ENCODE peak calls at places on chromosomes 16 and 17, in four cellular contexts. One of them, this sample, is unnamed.

GRCh38 chr17:68457168-68457538 is at the start of gene WIPI1:
- DNase-seq in WTC11: no peak
- DNase-seq in A549: peak
- DNase-seq in HepG2: peak
- DNase-seq in this sample: no peak

GRCh38 chr16:13480801-13481200 is 439.2 kb upstream of the ERCC4 start:
- DNase-seq in HepG2: no peak
- DNase-seq in WTC11: no peak
- DNase-seq in A549: no peak
- DNase-seq in this sample: no peak

GRCh38 chr16:85150331-85150940 is 38.2 kb upstream of the CIBAR2 start:
- DNase-seq in WTC11: no peak
- DNase-seq in HepG2: no peak
- DNase-seq in A549: no peak
- DNase-seq in this sample: no peak

GRCh38 chr16:57134982-57135381 is 42.6 kb downstream of the CPNE2 start:
- DNase-seq in WTC11: no peak
- DNase-seq in A549: no peak
- DNase-seq in HepG2: no peak
- DNase-seq in this sample: no peak

GRCh38 chr17:60519795-60520194 is 6.2 kb downstream of the APPBP2 start:
- DNase-seq in WTC11: no peak
- DNase-seq in HepG2: no peak
- DNase-seq in A549: no peak
- DNase-seq in this sample: no peak

GRCh38 chr17:66625321-66625767 is 209.6 kb upstream of the CACNG5 start:
- DNase-seq in A549: peak
- DNase-seq in HepG2: peak
- DNase-seq in WTC11: no peak
- DNase-seq in this sample: peak

GRCh38 chr16:57089406-57089805 is 3.0 kb upstream of the CPNE2 start:
- DNase-seq in A549: no peak
- DNase-seq in WTC11: no peak
- DNase-seq in HepG2: no peak
- DNase-seq in this sample: no peak

GRCh38 chr17:82384730-82385429 is 13.3 kb downstream of the UTS2R start:
- DNase-seq in WTC11: no peak
- DNase-seq in A549: peak
- DNase-seq in HepG2: peak
- DNase-seq in this sample: no peak

GRCh38 chr17:39461911-39462641 is 790 bp downstream of the CDK12 start:
- DNase-seq in WTC11: peak
- DNase-seq in A549: no peak
- DNase-seq in HepG2: peak
- DNase-seq in this sample: peak

GRCh38 chr17:73138541-73139138 is 26.2 kb upstream of the SSTR2 start:
- DNase-seq in A549: no peak
- DNase-seq in HepG2: no peak
- DNase-seq in WTC11: no peak
- DNase-seq in this sample: no peak

GRCh38 chr16:49640606-49641005 is 215.3 kb downstream of the ZNF423 start:
- DNase-seq in A549: no peak
- DNase-seq in HepG2: no peak
- DNase-seq in WTC11: no peak
- DNase-seq in this sample: no peak

GRCh38 chr16:28264656-28265055 is 27.7 kb upstream of the SBK1 start:
- DNase-seq in A549: peak
- DNase-seq in WTC11: no peak
- DNase-seq in HepG2: no peak
- DNase-seq in this sample: peak

GRCh38 chr17:58587713-58588117 is 73.3 kb upstream of the MTMR4 start:
- DNase-seq in HepG2: peak
- DNase-seq in A549: peak
- DNase-seq in WTC11: peak
- DNase-seq in this sample: peak

GRCh38 chr16:85734311-85735017 is 16.4 kb downstream of the C16orf74 start:
- DNase-seq in HepG2: no peak
- DNase-seq in WTC11: no peak
- DNase-seq in A549: no peak
- DNase-seq in this sample: no peak

GRCh38 chr16:56792960-56793359 is 63.0 kb downstream of the NUP93 start:
- DNase-seq in WTC11: no peak
- DNase-seq in A549: no peak
- DNase-seq in HepG2: no peak
- DNase-seq in this sample: no peak

GRCh38 chr16:26316683-26317464 is 625.1 kb downstream of the HS3ST4 start:
- DNase-seq in WTC11: peak
- DNase-seq in A549: no peak
- DNase-seq in HepG2: no peak
- DNase-seq in this sample: no peak

GRCh38 chr17:52383493-52384100 is 225.1 kb upstream of the CA10 start:
- DNase-seq in WTC11: peak
- DNase-seq in A549: peak
- DNase-seq in HepG2: peak
- DNase-seq in this sample: peak

GRCh38 chr16:67443299-67443698 is 12.4 kb downstream of the HSD11B2 start:
- DNase-seq in WTC11: no peak
- DNase-seq in HepG2: no peak
- DNase-seq in A549: no peak
- DNase-seq in this sample: no peak

GRCh38 chr17:18235743-18236256 is 10.4 kb downstream of the LLGL1 start:
- DNase-seq in HepG2: no peak
- DNase-seq in A549: no peak
- DNase-seq in WTC11: no peak
- DNase-seq in this sample: no peak

GRCh38 chr17:50129946-50130777 is at the start of gene SAMD14:
- DNase-seq in WTC11: no peak
- DNase-seq in A549: no peak
- DNase-seq in HepG2: no peak
- DNase-seq in this sample: peak

DNA sequence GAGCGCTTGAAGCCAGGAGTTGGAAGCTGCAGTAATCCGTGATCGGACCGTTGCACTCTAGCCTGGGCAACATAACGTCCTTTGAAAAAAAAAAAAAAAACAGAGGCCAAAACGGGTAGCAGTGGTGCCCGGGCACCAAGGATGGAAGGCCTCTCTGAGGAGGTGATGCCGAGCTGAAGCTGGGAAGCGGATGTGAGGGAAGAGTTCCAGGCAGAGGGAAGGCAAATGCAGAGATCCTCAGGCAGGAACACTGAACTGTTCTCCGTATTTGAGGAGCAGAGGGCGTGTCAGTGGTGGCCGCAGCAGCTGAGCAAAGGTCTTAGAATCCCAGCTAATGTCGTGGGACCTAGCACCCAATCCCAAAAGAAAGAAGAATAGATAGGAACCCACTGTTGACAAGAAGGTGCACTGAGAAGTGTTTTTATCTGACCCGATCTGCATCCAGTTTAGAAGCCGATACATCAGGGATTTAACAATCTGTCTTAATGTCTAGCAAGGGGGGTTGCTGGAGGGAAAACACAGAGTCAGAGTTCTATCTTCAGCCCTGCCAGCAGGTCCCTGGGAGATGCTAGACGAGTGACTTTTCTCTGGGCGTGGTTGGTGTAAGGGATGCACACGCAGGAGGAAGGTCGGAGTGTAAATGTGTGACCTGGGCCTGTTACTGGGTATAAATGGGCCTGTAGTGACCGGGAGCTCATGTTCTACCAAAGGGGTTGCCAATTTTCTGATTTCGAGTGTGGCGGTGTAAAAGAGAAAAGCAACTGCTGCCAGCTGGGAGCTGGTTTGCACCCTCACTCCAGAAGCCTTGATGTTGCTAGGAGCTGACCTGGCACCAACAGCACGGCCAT is 873 bp upstream of the KCTD13 start:
- DNase-seq in A549: peak
- DNase-seq in HepG2: peak
- DNase-seq in WTC11: no peak
- DNase-seq in this sample: peak
- TF ChIP-seq NR3C1 in A549: no peak
- TF ChIP-seq NR3C1 in HepG2: no peak
- TF ChIP-seq NR3C1 in WTC11: no peak
- TF ChIP-seq NR3C1 in this sample: no peak

GRCh38 chr16:89035013-89035697 is 58.1 kb upstream of the CBFA2T3 start:
- DNase-seq in WTC11: no peak
- DNase-seq in A549: no peak
- DNase-seq in HepG2: no peak
- DNase-seq in this sample: peak
- TF ChIP-seq NR3C1 in WTC11: no peak
- TF ChIP-seq NR3C1 in A549: no peak
- TF ChIP-seq NR3C1 in HepG2: no peak
- TF ChIP-seq NR3C1 in this sample: no peak

GRCh38 chr17:42848093-42848492 is 2.9 kb upstream of the AOC3 start:
- DNase-seq in A549: no peak
- DNase-seq in WTC11: no peak
- DNase-seq in HepG2: no peak
- DNase-seq in this sample: no peak
- TF ChIP-seq NR3C1 in A549: no peak
- TF ChIP-seq NR3C1 in WTC11: no peak
- TF ChIP-seq NR3C1 in HepG2: no peak
- TF ChIP-seq NR3C1 in this sample: no peak

GRCh38 chr16:3444032-3444388 is 530 bp downstream of the NAA60 start:
- DNase-seq in A549: peak
- DNase-seq in WTC11: no peak
- DNase-seq in HepG2: peak
- DNase-seq in this sample: no peak
- TF ChIP-seq NR3C1 in A549: no peak
- TF ChIP-seq NR3C1 in WTC11: no peak
- TF ChIP-seq NR3C1 in HepG2: no peak
- TF ChIP-seq NR3C1 in this sample: no peak

DNA sequence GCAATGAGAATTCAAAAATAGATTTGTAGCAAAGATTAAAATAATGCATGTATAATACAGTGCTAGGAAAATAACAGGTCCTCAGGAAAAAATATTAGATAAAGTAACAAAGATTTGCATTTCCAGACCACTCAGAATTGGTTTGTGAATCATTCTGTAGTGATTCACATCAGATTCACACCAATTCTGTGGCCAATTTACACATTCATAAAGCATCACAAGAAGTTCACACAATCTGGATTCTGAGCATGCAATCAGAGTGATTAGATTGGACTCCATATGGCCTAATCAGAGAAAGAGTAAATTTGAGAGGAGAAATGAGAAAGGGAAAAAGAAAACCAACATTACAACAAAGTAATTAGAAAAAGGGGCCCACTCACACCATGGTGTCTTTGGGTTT is 36.0 kb upstream of the SLC47A1 start:
- DNase-seq in WTC11: no peak
- DNase-seq in A549: no peak
- DNase-seq in HepG2: no peak
- DNase-seq in this sample: no peak
- TF ChIP-seq NR3C1 in WTC11: no peak
- TF ChIP-seq NR3C1 in A549: no peak
- TF ChIP-seq NR3C1 in HepG2: no peak
- TF ChIP-seq NR3C1 in this sample: no peak